ENCODE peak calls at places on chromosomes 6 and 20, in five cellular contexts. One of them, this sample, is unnamed.

GRCh38 chr6:159098636-159099106 is 53.9 kb upstream of the TAGAP start:
- DNase-seq in cardiac muscle cell: no peak
- DNase-seq in MM.1S: no peak
- DNase-seq in OCI-LY7: peak
- DNase-seq in mucosa of descending colon: no peak
- DNase-seq in this sample: peak

GRCh38 chr6:135990855-135991464 is 139.5 kb downstream of the PDE7B start:
- DNase-seq in mucosa of descending colon: no peak
- DNase-seq in OCI-LY7: no peak
- DNase-seq in cardiac muscle cell: no peak
- DNase-seq in MM.1S: no peak
- DNase-seq in this sample: no peak

GRCh38 chr6:1479095-1479494 is 89.7 kb downstream of the FOXF2 start:
- DNase-seq in MM.1S: no peak
- DNase-seq in cardiac muscle cell: peak
- DNase-seq in mucosa of descending colon: no peak
- DNase-seq in OCI-LY7: no peak
- DNase-seq in this sample: no peak

GRCh38 chr6:75932067-75932466 is 140.4 kb downstream of the IMPG1 start:
- DNase-seq in cardiac muscle cell: peak
- DNase-seq in OCI-LY7: peak
- DNase-seq in MM.1S: no peak
- DNase-seq in mucosa of descending colon: no peak
- DNase-seq in this sample: peak

GRCh38 chr6:157281570-157281969 is 41.7 kb downstream of the TMEM242 start:
- DNase-seq in MM.1S: no peak
- DNase-seq in mucosa of descending colon: no peak
- DNase-seq in OCI-LY7: peak
- DNase-seq in cardiac muscle cell: peak
- DNase-seq in this sample: peak

GRCh38 chr6:45253457-45253856 is 74.7 kb upstream of the RUNX2 start:
- DNase-seq in OCI-LY7: no peak
- DNase-seq in cardiac muscle cell: no peak
- DNase-seq in MM.1S: no peak
- DNase-seq in mucosa of descending colon: no peak
- DNase-seq in this sample: no peak

GRCh38 chr20:19875746-19876145 is 117.7 kb downstream of the RIN2 start:
- DNase-seq in OCI-LY7: no peak
- DNase-seq in mucosa of descending colon: no peak
- DNase-seq in cardiac muscle cell: no peak
- DNase-seq in MM.1S: no peak
- DNase-seq in this sample: no peak

GRCh38 chr6:160030103-160030502 is 61.2 kb downstream of the IGF2R start:
- DNase-seq in cardiac muscle cell: peak
- DNase-seq in MM.1S: no peak
- DNase-seq in OCI-LY7: no peak
- DNase-seq in mucosa of descending colon: peak
- DNase-seq in this sample: no peak

GRCh38 chr6:137266032-137266586 is 46.9 kb upstream of the IFNGR1 start:
- DNase-seq in OCI-LY7: no peak
- DNase-seq in mucosa of descending colon: no peak
- DNase-seq in MM.1S: no peak
- DNase-seq in cardiac muscle cell: peak
- DNase-seq in this sample: no peak

GRCh38 chr6:108788416-108788815 is 59.8 kb upstream of the ARMC2 start:
- DNase-seq in OCI-LY7: no peak
- DNase-seq in cardiac muscle cell: no peak
- DNase-seq in MM.1S: no peak
- DNase-seq in mucosa of descending colon: no peak
- DNase-seq in this sample: no peak

GRCh38 chr6:36660771-36661471 is 17.6 kb upstream of the CDKN1A start:
- DNase-seq in cardiac muscle cell: peak
- DNase-seq in OCI-LY7: no peak
- DNase-seq in MM.1S: no peak
- DNase-seq in mucosa of descending colon: peak
- DNase-seq in this sample: no peak

GRCh38 chr20:22601361-22602141 is 17.2 kb upstream of the FOXA2 start:
- DNase-seq in mucosa of descending colon: no peak
- DNase-seq in cardiac muscle cell: no peak
- DNase-seq in MM.1S: no peak
- DNase-seq in OCI-LY7: no peak
- DNase-seq in this sample: no peak

GRCh38 chr20:58150772-58151171 is 77.7 kb downstream of the ANKRD60 start:
- DNase-seq in OCI-LY7: no peak
- DNase-seq in MM.1S: no peak
- DNase-seq in mucosa of descending colon: peak
- DNase-seq in cardiac muscle cell: no peak
- DNase-seq in this sample: peak

DNA sequence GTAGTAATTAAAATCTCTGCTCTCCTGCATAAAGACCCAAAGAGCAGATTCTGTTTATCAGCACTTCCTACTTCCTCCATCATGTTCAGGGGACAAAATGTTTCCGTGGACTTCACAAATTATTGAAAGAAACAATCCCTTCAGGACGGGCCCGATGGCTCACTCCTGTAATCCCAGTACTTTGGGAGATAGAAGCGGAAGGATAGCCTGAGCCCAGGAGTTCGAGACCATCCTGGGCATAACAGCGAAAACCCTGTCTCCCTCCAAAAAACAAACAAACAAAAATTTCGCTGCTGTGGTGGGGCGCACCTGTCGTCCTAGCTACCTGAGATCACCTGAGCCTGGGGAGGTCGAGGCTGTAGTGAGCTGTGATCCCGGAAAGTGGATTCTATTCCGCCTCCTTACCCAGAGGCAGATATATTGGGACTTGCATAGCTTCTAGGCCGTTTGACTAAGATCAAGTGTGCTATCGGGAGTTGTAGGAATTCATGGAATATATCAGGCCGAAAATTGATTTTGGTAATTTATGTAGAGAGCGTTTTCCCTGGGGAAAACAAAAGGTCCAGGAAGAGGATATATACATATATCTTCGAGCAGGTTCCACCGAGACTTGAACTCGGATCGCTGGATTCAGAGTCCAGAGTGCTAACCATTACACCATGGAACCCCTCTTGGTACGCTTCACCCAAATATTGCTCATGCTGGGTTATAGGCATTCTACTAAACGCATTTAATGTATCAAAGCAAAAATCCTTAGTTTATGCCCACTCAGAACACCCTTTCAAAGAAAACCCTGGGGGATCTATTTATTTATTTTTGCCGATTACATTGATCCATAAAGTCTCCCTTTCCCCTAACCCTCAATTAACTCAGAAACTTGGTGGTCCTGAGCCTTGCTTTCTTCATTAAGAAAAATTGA is 74.5 kb upstream of the ZNF184 start:
- DNase-seq in cardiac muscle cell: peak
- DNase-seq in mucosa of descending colon: no peak
- DNase-seq in MM.1S: no peak
- DNase-seq in OCI-LY7: peak
- DNase-seq in this sample: peak
- H3K4me3 ChIP-seq in cardiac muscle cell: peak
- H3K4me3 ChIP-seq in mucosa of descending colon: no peak
- H3K4me3 ChIP-seq in MM.1S: no peak
- H3K4me3 ChIP-seq in OCI-LY7: no peak
- H3K4me3 ChIP-seq in this sample: peak

GRCh38 chr20:62542862-62543261 is 67.1 kb upstream of the GATA5 start:
- DNase-seq in cardiac muscle cell: no peak
- DNase-seq in OCI-LY7: no peak
- DNase-seq in MM.1S: no peak
- DNase-seq in mucosa of descending colon: no peak
- DNase-seq in this sample: no peak
- TF ChIP-seq CTCF in cardiac muscle cell: no peak
- TF ChIP-seq CTCF in OCI-LY7: no peak
- TF ChIP-seq CTCF in MM.1S: no peak
- TF ChIP-seq CTCF in mucosa of descending colon: no peak
- TF ChIP-seq CTCF in this sample: no peak

DNA sequence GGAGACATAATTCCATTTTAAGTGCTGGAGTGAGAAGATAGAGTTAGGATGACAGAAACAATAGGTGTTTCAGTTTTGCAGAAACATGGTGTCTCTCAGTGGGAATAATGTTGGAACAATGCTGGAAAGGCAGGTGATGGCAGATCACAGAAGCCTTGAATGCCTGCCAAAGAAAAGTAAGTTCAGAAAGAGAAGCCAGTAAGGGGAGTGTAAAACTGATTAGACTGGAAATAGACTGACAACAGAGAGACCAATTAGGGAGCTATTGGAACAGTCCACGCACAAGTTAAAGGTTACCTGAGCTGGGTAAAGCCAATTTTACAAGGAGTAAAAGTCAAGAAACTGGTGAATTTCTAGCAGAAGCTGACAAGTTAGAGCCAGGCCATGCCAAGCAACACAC is 142.9 kb downstream of the TFAP2A start:
- DNase-seq in mucosa of descending colon: no peak
- DNase-seq in MM.1S: no peak
- DNase-seq in OCI-LY7: no peak
- DNase-seq in cardiac muscle cell: no peak
- DNase-seq in this sample: no peak
- H3K4me3 ChIP-seq in mucosa of descending colon: no peak
- H3K4me3 ChIP-seq in MM.1S: no peak
- H3K4me3 ChIP-seq in OCI-LY7: no peak
- H3K4me3 ChIP-seq in cardiac muscle cell: no peak
- H3K4me3 ChIP-seq in this sample: no peak

GRCh38 chr20:48986899-48987298 is 59.2 kb upstream of the CSE1L start:
- DNase-seq in MM.1S: no peak
- DNase-seq in mucosa of descending colon: no peak
- DNase-seq in cardiac muscle cell: peak
- DNase-seq in OCI-LY7: no peak
- DNase-seq in this sample: no peak
- TF ChIP-seq CTCF in MM.1S: peak
- TF ChIP-seq CTCF in mucosa of descending colon: no peak
- TF ChIP-seq CTCF in cardiac muscle cell: peak
- TF ChIP-seq CTCF in OCI-LY7: peak
- TF ChIP-seq CTCF in this sample: peak

GRCh38 chr20:36647194-36648121 is 1.5 kb upstream of the SLA2 start:
- DNase-seq in mucosa of descending colon: no peak
- DNase-seq in OCI-LY7: no peak
- DNase-seq in cardiac muscle cell: no peak
- DNase-seq in MM.1S: no peak
- DNase-seq in this sample: no peak
- H3K4me3 ChIP-seq in mucosa of descending colon: no peak
- H3K4me3 ChIP-seq in OCI-LY7: no peak
- H3K4me3 ChIP-seq in cardiac muscle cell: no peak
- H3K4me3 ChIP-seq in MM.1S: no peak
- H3K4me3 ChIP-seq in this sample: no peak

DNA sequence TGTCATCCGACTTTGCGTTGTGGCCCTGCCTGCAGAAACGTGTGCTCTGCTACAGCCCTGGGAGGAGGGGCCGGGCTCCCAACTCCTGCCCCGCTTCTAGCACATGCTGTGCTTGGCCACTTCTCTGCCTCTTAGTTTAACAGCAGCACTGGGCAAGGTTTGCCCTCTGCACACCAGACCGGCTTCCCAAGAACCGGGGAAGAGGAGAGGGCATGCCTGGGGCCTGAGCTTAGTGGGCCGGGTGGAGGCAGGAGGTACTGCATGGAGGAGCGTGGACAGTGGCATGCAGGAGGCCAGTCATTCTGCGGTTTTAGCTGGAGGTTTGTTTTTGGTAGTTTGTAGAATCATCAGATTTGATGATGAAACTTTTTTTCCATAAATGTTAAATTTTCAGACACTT is 45.5 kb downstream of the CEP43 start:
- DNase-seq in MM.1S: no peak
- DNase-seq in OCI-LY7: no peak
- DNase-seq in mucosa of descending colon: no peak
- DNase-seq in cardiac muscle cell: peak
- DNase-seq in this sample: no peak
- TF ChIP-seq CTCF in MM.1S: no peak
- TF ChIP-seq CTCF in OCI-LY7: no peak
- TF ChIP-seq CTCF in mucosa of descending colon: no peak
- TF ChIP-seq CTCF in cardiac muscle cell: no peak
- TF ChIP-seq CTCF in this sample: no peak

DNA sequence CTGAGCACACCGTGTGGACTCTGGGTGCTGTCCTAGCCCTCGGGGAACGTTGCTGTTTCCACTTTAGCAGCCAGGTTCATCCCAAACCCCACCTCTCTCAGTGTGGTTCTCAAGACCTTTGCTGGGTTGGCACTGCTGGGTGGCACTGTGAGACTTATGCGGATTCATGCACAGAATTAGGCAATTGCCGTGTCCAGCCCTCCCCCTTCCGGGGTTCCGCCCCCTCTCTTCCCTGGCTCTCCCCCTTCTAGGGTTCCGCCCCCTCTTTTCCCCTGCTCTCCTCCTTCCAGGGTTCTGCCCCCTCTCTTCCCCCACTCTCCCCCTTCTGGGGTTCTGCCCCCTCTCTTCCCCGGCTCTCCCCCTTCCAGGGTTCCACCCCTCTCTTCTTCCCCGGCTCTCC is 39.8 kb upstream of the SLCO4A1 start:
- DNase-seq in mucosa of descending colon: peak
- DNase-seq in cardiac muscle cell: no peak
- DNase-seq in OCI-LY7: no peak
- DNase-seq in MM.1S: no peak
- DNase-seq in this sample: no peak
- H3K4me3 ChIP-seq in mucosa of descending colon: no peak
- H3K4me3 ChIP-seq in cardiac muscle cell: no peak
- H3K4me3 ChIP-seq in OCI-LY7: no peak
- H3K4me3 ChIP-seq in MM.1S: no peak
- H3K4me3 ChIP-seq in this sample: no peak

DNA sequence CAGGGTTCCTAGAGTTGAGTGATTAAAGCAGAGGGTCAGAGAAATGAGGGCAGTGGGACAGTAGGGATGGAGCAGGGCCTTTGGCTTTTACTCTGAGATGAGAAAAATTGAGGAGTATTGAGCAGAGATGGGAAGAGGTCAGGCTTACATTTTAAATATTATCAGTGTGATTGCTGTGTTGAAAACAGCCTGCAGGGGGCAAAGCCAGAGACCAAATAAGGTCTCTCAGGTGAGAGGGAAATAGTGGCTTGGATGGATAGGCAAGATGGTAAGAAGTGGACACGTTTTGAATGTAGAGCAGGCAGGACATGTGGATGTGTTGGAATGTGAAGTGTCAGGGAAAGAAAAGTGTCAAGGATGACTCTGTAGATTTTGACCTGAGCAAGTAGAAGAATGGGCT is 105.0 kb upstream of the MAP3K7 start:
- DNase-seq in MM.1S: no peak
- DNase-seq in cardiac muscle cell: no peak
- DNase-seq in OCI-LY7: peak
- DNase-seq in mucosa of descending colon: no peak
- DNase-seq in this sample: no peak
- TF ChIP-seq CTCF in MM.1S: peak
- TF ChIP-seq CTCF in cardiac muscle cell: no peak
- TF ChIP-seq CTCF in OCI-LY7: peak
- TF ChIP-seq CTCF in mucosa of descending colon: no peak
- TF ChIP-seq CTCF in this sample: peak

This sample was measured in GM12865.